ENCODE peak calls at places on chromosomes 11 and 22, in six cellular contexts. G is colonic mucosa, T is lung, X is uterus, W is tibial artery, P is heart right ventricle. K is an unnamed sample.
A peak's percentile ranks its signal among the peaks of the same experiment; 100 is the strongest.

GRCh38 chr22:23088199-23088604 is 17.9 kb downstream of the GNAZ start:
- DNase-seq in G (no peak), P (no peak), T (no peak), W (no peak), X (no peak), K (no peak)

GRCh38 chr11:66936326-66936725 is 21.9 kb downstream of the PC start:
- DNase-seq in P (no peak), W (no peak), X (no peak), T (no peak), G (no peak), K (no peak)

GRCh38 chr11:22869325-22869724 is 9.1 kb upstream of the CCDC179 start:
- DNase-seq in W (no peak), P (no peak), T (no peak), G (no peak), X (no peak), K (no peak)

GRCh38 chr22:33111491-33111890 is 53.3 kb upstream of the SYN3 start:
- DNase-seq in T (no peak), X (no peak), G (no peak), W (no peak), P (no peak), K (no peak)

GRCh38 chr11:117425679-117426296 is 98.1 kb downstream of the CEP164 start:
- DNase-seq in X (no peak), W (no peak), G (no peak), T (no peak), P (no peak), K (no peak)

GRCh38 chr11:133501643-133502535 is 30.4 kb downstream of the OPCML start:
- DNase-seq in W (peak; percentile 70), G (no peak), T (no peak), X (no peak), P (no peak), K (no peak)

GRCh38 chr11:8335683-8336082 is 72.0 kb upstream of the LMO1 start:
- DNase-seq in W (no peak), G (no peak), P (no peak), X (no peak), T (no peak), K (no peak)

GRCh38 chr11:17400048-17400775 is 11.8 kb upstream of the KCNJ11 start:
- DNase-seq in X (no peak), P (no peak), W (no peak), G (no peak), T (no peak), K (no peak)

GRCh38 chr11:69217276-69218105 is 61.8 kb downstream of the SMIM38 start:
- DNase-seq in W (no peak), T (no peak), G (peak; percentile 46), X (no peak), P (no peak), K (no peak)

GRCh38 chr11:8298801-8299786 is 35.4 kb upstream of the LMO1 start:
- DNase-seq in W (peak; percentile 51), X (no peak), G (no peak), T (no peak), P (no peak), K (no peak)

GRCh38 chr11:82864268-82864667 is 36.0 kb downstream of the PRCP start:
- DNase-seq in T (peak; percentile 52), X (peak; percentile 44), P (peak; percentile 17), W (peak; percentile 82), G (peak; percentile 41), K (peak; percentile 70)

GRCh38 chr11:12765428-12765827 is 91.2 kb downstream of the TEAD1 start:
- DNase-seq in W (no peak), G (peak; percentile 24), T (no peak), P (peak; percentile 37), X (no peak), K (no peak)

GRCh38 chr11:13105237-13105844 is 96.2 kb downstream of the RASSF10 start:
- DNase-seq in X (no peak), G (peak; percentile 68), T (no peak), P (peak; percentile 43), W (no peak), K (no peak)

GRCh38 chr11:103476874-103477273 is 367.6 kb downstream of the DYNC2H1 start:
- DNase-seq in P (no peak), T (no peak), W (no peak), G (no peak), X (no peak), K (no peak)

GRCh38 chr11:71204294-71204693 is 48.1 kb downstream of the SHANK2 start:
- DNase-seq in W (no peak), X (no peak), T (no peak), G (no peak), P (no peak), K (no peak)

GRCh38 chr11:46920709-46921108 is 2.4 kb upstream of the LRP4 start:
- DNase-seq in G (no peak), X (peak; percentile 59), W (peak; percentile 73), P (no peak), T (no peak), K (peak; percentile 88)
- H3K4me1 ChIP-seq in G (no peaks in the 10 kb centered on the region), X (no peaks in the 10 kb centered on the region), W (peaks cover 14% of the 10 kb centered on the region), P (peaks cover 4% of the 10 kb centered on the region), T (peaks cover 4% of the 10 kb centered on the region), K (peaks cover 45% of the 10 kb centered on the region)

GRCh38 chr11:59678118-59678812 is 9.4 kb upstream of the PATL1 start:
- DNase-seq in G (no peak), P (no peak), T (no peak), X (no peak), W (no peak), K (no peak)
- TF ChIP-seq CTCF in G (no peak), P (no peak), T (no peak), X (no peak), W (no peak), K (no peak)

DNA sequence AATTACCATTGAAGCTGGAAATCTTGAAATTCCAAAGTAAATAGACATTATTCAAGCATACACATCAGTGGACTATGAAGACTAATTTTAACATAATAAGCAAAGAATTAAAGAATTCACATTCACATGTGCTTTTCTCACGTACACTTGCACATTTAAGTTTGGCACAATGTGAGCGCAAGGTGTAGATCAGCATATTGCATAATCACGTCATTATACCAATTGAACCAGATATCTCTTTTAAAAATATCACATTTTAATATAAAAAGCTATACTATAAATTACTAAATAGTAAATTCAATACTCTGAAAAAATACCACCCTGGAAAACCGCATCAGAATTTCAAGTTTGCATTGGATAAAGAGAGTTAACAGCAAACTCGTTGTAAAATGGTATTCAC is 60.7 kb downstream of the SESN3 start:
- DNase-seq in X (no peak), T (no peak), W (no peak), P (no peak), G (no peak), K (no peak)
- H3K4me1 ChIP-seq in X (no peaks in the 10 kb centered on the region), T (no peaks in the 10 kb centered on the region), W (no peaks in the 10 kb centered on the region), P (no peaks in the 10 kb centered on the region), G (no peaks in the 10 kb centered on the region), K (no peaks in the 10 kb centered on the region)

GRCh38 chr11:810040-810567 is 337 bp downstream of the RPLP2 start:
- DNase-seq in T (no peak), W (no peak), P (no peak), G (no peak), X (no peak), K (no peak)
- TF ChIP-seq CTCF in T (no peak), W (no peak), P (no peak), G (no peak), X (peak; percentile 13), K (no peak)

GRCh38 chr22:37636186-37636948 is 3.1 kb upstream of the SH3BP1 start:
- DNase-seq in X (no peak), P (no peak), W (no peak), G (no peak), T (no peak), K (no peak)
- H3K4me1 ChIP-seq in X (peaks cover 7% of the 10 kb centered on the region), P (peaks cover 45% of the 10 kb centered on the region), W (peaks cover 31% of the 10 kb centered on the region), G (peaks cover 33% of the 10 kb centered on the region), T (peaks cover 7% of the 10 kb centered on the region), K (peaks cover 5% of the 10 kb centered on the region)

DNA sequence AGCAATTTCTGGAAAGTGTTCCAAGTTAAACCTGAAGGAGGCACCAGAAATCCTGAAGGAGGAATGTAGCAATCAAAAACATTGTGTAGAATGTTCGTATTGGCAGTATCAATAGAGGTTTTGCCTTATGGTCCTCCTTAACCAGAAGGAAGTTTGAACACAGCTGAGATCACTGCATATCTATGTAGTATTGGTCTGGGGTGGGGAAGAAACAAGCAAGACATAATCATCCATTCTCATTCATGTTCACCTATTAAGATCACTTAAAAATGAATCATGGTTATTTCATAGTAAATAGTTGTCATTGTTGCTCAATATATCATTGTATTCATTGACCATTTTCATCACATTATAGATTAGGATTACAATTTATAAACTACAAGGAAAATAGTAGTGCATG is 160.5 kb downstream of the DDX10 start:
- DNase-seq in X (no peak), P (no peak), T (no peak), W (no peak), G (no peak), K (no peak)
- TF ChIP-seq CTCF in X (no peak), P (no peak), T (no peak), W (no peak), G (no peak), K (no peak)

DNA sequence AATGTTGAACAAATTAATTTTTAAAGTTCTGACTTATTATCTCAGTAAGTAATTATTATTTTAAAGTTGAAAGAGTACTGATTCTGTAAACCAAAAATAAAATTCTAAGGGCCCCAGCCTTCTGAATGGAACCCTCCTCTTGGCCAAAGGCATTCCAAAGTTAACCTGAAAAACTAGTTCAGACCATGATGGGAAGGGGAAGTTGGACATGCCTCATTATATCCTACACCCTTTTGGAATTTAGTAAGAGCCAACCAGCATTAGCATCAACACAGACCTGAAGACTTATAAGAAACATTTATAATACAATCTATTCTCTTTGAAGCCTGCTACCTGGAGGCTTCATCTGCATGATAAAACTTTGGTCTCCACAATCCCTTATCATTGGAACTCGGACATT is 18.9 kb downstream of the LGR4 start:
- DNase-seq in X (no peak), T (no peak), P (no peak), G (no peak), W (no peak), K (no peak)
- H3K4me1 ChIP-seq in X (no peaks in the 10 kb centered on the region), T (peaks cover 19% of the 10 kb centered on the region), P (no peaks in the 10 kb centered on the region), G (peaks cover 3% of the 10 kb centered on the region), W (no peaks in the 10 kb centered on the region), K (no peaks in the 10 kb centered on the region)

K was measured in right atrium auricular region.